ENCODE peak calls at places on chromosomes 16 and 17, in nine cellular contexts. N is left lung, I is esophagus muscularis mucosa, B is AG09309, F is SJSA1, Q is iPS DF 6.9, J is fibroblast of pulmonary artery, D is HFF-Myc, O is H7. S is an unnamed sample.

GRCh38 chr16:88561485-88562369 is 8.5 kb upstream of the ZC3H18 start:
- DNase-seq in F (no peak), B (no peak), D (no peak), J (peak; percentile 55), I (no peak), N (no peak), Q (no peak), O (peak; percentile 94), S (peak; percentile 8)

GRCh38 chr17:43543771-43544575 is 2.2 kb downstream of the ETV4 start:
- DNase-seq in N (no peak), B (no peak), J (no peak), O (no peak), I (no peak), F (no peak), D (no peak), Q (no peak), S (peak; percentile 17)

GRCh38 chr16:23025692-23026305 is 123.5 kb downstream of the USP31 start:
- DNase-seq in O (no peak), D (peak; percentile 30), N (no peak), B (peak; percentile 39), J (no peak), I (no peak), Q (no peak), F (no peak), S (no peak)

GRCh38 chr16:88539652-88540345 is 30.4 kb upstream of the ZC3H18 start:
- DNase-seq in O (peak; percentile 86), F (no peak), Q (no peak), J (no peak), I (no peak), D (no peak), B (no peak), N (peak; percentile 60), S (no peak)

GRCh38 chr17:63274156-63274555 is 171.9 kb downstream of the CYB561 start:
- DNase-seq in F (no peak), Q (no peak), D (no peak), O (no peak), J (peak; percentile 63), I (no peak), B (no peak), N (no peak), S (no peak)

GRCh38 chr17:18905226-18905625 is 46.7 kb upstream of the SLC5A10 start:
- DNase-seq in B (no peak), F (no peak), N (no peak), Q (no peak), J (no peak), O (no peak), D (no peak), I (no peak), S (no peak)

GRCh38 chr17:32240745-32241144 is 24.9 kb upstream of the RHBDL3 start:
- DNase-seq in O (peak; percentile 36), F (no peak), N (no peak), Q (no peak), I (no peak), D (peak; percentile 2), J (peak; percentile 29), B (no peak), S (no peak)

GRCh38 chr17:40540448-40540847 is 24.8 kb downstream of the CCR7 start:
- DNase-seq in I (no peak), B (no peak), J (no peak), D (no peak), F (no peak), Q (no peak), O (no peak), N (no peak), S (no peak)

GRCh38 chr17:37830151-37830993 is 85.5 kb upstream of the HNF1B start:
- DNase-seq in J (no peak), N (no peak), B (no peak), Q (no peak), D (no peak), F (no peak), O (no peak), I (no peak), S (no peak)

GRCh38 chr16:66510711-66511614 is 39.0 kb downstream of the TK2 start:
- DNase-seq in I (no peak), N (peak; percentile 39), Q (no peak), O (no peak), D (no peak), B (no peak), J (no peak), F (peak; percentile 32), S (no peak)

GRCh38 chr17:41734139-41734948 is at the start of gene HAP1:
- DNase-seq in D (no peak), I (no peak), O (peak; percentile 96), Q (no peak), F (no peak), N (peak; percentile 83), J (peak; percentile 21), B (no peak), S (no peak)

GRCh38 chr17:7191069-7191468 is 11.9 kb upstream of the ASGR1 start:
- DNase-seq in I (no peak), D (no peak), J (no peak), F (no peak), O (no peak), Q (no peak), N (no peak), B (no peak), S (no peak)

GRCh38 chr16:89154390-89155183 is 17.0 kb upstream of the CDH15 start:
- DNase-seq in Q (no peak), O (no peak), N (peak; percentile 67), D (no peak), F (no peak), I (no peak), J (no peak), B (no peak), S (no peak)

GRCh38 chr16:71542377-71542776 is 16.2 kb downstream of the CHST4 start:
- DNase-seq in O (peak; percentile 72), N (no peak), Q (peak; percentile 75), B (no peak), J (peak; percentile 23), F (no peak), I (no peak), D (no peak), S (no peak)

GRCh38 chr16:47817048-47817447 is 338.7 kb downstream of the ABCC12 start:
- DNase-seq in I (no peak), J (no peak), O (no peak), Q (no peak), F (no peak), N (no peak), B (no peak), D (no peak), S (no peak)

GRCh38 chr16:86196687-86197391 is 297.9 kb downstream of the IRF8 start:
- DNase-seq in F (no peak), N (no peak), O (no peak), J (no peak), Q (no peak), D (no peak), B (no peak), I (no peak), S (no peak)

GRCh38 chr16:86200722-86201121 is 301.8 kb downstream of the IRF8 start:
- DNase-seq in N (no peak), O (no peak), Q (no peak), F (no peak), J (no peak), D (no peak), B (no peak), I (no peak), S (no peak)

GRCh38 chr16:86199182-86199581 is 300.2 kb downstream of the IRF8 start:
- DNase-seq in O (no peak), I (no peak), F (no peak), J (no peak), N (no peak), D (no peak), B (no peak), Q (no peak), S (no peak)

GRCh38 chr16:86199871-86200700 is 301.1 kb downstream of the IRF8 start:
- DNase-seq in O (no peak), Q (no peak), J (no peak), N (no peak), F (peak; percentile 94), I (no peak), B (no peak), D (no peak), S (no peak)

GRCh38 chr16:86198201-86199118 is 299.5 kb downstream of the IRF8 start:
- DNase-seq in B (no peak), F (no peak), Q (no peak), I (no peak), D (no peak), O (no peak), J (no peak), N (no peak), S (no peak)
- H3K4me3 ChIP-seq in B (no peak overlapping the region), F (peak overlapping the region; percentile 30), Q (no peak overlapping the region), I (peak overlapping the region; percentile 55), D (no peak overlapping the region), O (no peak overlapping the region), J (no peak overlapping the region), N (no peak overlapping the region), S (no peak overlapping the region)

DNA sequence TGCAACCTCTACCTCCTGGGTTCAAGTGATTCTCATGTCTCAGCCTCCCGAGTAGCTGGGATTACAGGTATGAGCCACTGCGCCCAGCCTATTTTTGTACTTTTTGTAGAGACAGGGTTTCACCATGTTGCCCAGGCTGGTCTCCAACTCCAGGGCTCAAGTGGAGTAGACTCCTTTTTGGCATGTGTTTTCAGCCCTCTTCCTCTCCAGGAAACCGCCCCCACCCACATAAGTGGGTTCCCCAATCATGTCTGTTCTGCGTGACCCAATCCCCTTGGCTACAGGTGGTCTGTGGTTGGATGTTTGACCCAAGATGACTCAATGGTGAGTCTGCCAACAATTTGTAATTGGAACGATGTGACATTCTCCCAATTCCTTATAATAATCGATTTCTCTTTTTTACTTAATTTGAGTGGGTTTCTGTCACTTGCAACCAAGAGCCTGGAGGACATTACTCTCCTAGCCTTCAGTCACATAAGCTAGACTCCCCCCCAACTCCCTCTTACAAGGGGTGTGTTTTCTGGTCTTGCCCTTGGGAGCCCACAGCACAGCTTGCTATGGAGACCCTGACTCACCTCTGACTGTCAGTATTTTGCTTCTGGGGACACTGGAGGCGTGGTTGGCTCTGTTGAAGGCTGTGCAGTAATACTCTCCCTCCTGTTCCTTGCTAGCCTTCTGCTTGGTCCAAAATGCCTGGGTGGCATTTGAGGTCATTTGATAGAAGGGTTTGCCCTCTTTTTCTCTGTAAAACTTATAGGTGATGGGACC is 34.9 kb downstream of the PECAM1 start:
- DNase-seq in J (peak; percentile 64), F (no peak), D (peak; percentile 59), B (no peak), N (peak; percentile 10), I (no peak), O (no peak), Q (no peak), S (no peak)
- H3K4me3 ChIP-seq in J (no peak overlapping the region), F (no peak overlapping the region), D (no peak overlapping the region), B (no peak overlapping the region), N (no peak overlapping the region), I (no peak overlapping the region), O (no peak overlapping the region), Q (no peak overlapping the region), S (no peak overlapping the region)

GRCh38 chr16:75116081-75116910 is at the start of gene LDHD:
- DNase-seq in D (no peak), I (no peak), Q (no peak), O (peak; percentile 82), F (no peak), B (no peak), N (peak; percentile 94), J (peak; percentile 58), S (peak; percentile 68)
- H3K4me3 ChIP-seq in D (no peak within 1 kb of the TSS), I (peak within 1 kb of the TSS; percentile 69), Q (peak within 1 kb of the TSS; percentile 3), O (peak within 1 kb of the TSS; percentile 40), F (no peak within 1 kb of the TSS), B (peak within 1 kb of the TSS; percentile 39), N (peak within 1 kb of the TSS; percentile 46), J (peak within 1 kb of the TSS; percentile 48), S (no peak within 1 kb of the TSS)

DNA sequence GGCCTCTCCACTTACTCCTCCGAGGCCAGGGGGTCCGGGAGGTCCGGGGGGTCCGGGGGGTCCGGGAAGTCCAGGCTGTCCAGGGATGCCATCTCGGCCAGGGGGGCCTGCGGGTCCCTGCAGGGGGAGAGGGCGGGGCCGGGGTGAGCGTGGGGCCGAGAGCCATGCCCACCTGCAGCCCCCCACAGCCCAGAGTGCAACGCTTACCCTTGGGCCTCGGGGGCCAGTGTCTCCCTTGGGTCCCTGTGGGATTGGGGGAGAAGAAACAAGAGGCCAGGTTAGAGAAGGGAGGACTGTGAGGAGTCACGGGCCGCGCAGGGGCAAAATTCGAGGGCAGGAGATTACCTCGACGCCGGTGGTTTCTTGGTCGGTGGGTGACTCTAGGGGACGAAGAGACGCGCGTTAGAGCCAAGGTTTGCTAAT is 2.2 kb downstream of the COL1A1 start:
- DNase-seq in J (peak; percentile 16), I (no peak), B (no peak), N (no peak), O (no peak), F (peak; percentile 69), D (no peak), Q (no peak), S (no peak)
- H3K4me3 ChIP-seq in J (peak overlapping the region; percentile 98), I (peak overlapping the region; percentile 69), B (peak overlapping the region; percentile 97), N (peak overlapping the region; percentile 43), O (peak overlapping the region; percentile 57), F (peak overlapping the region; percentile 66), D (peak overlapping the region; percentile 100), Q (peak overlapping the region; percentile 50), S (no peak overlapping the region)